ENCODE peak calls at places on chromosomes 1 and 21, in five cellular contexts. C is stimulated activated CD8-positive, alpha-beta memory T cell treated with anti-CD3 and anti-CD28 coated beads, Interleukin-4, amount 100 ng/mL, for 24 hours; S is HCT116; O is activated CD8-positive, alpha-beta T cell treated with anti-CD3 and anti-CD28 coated beads for 36 hours; I is NCI-H1105. L is an unnamed sample.
A peak's percentile ranks its signal among the peaks of the same experiment; 100 is the strongest.

GRCh38 chr1:27563407-27564263 is 40.3 kb downstream of the AHDC1 start:
- DNase-seq in C (no peak), S (no peak), O (no peak), I (no peak), L (no peak)

GRCh38 chr21:37057614-37058013 is 15.3 kb downstream of the PIGP start:
- DNase-seq in C (no peak), S (no peak), O (no peak), I (no peak), L (no peak)

GRCh38 chr1:229147086-229147485 is 123.8 kb upstream of the RAB4A start:
- DNase-seq in C (no peak), S (no peak), O (no peak), I (no peak), L (no peak)

GRCh38 chr21:39696620-39697019 is 48.4 kb upstream of the IGSF5 start:
- DNase-seq in C (no peak), S (no peak), O (no peak), I (peak; percentile 22), L (peak; percentile 40)

GRCh38 chr1:227175611-227176010 is 142.7 kb downstream of the CDC42BPA start:
- DNase-seq in C (no peak), S (no peak), O (no peak), I (no peak), L (no peak)

GRCh38 chr1:25780318-25781129 is 19.5 kb upstream of the SELENON start:
- DNase-seq in C (no peak), S (no peak), O (no peak), I (no peak), L (no peak)

GRCh38 chr1:173342766-173343165 is 134.4 kb upstream of the PRDX6 start:
- DNase-seq in C (no peak), S (no peak), O (no peak), I (no peak), L (no peak)

GRCh38 chr1:230823835-230824485 is 44.4 kb downstream of the C1orf198 start:
- DNase-seq in C (no peak), S (no peak), O (no peak), I (no peak), L (no peak)

GRCh38 chr1:244672961-244673695 is 20.2 kb downstream of the DESI2 start:
- DNase-seq in C (no peak), S (no peak), O (no peak), I (no peak), L (no peak)

GRCh38 chr1:221263831-221264767 is 384.9 kb downstream of the HLX start:
- DNase-seq in C (peak; percentile 4), S (peak; percentile 75), O (peak; percentile 64), I (peak; percentile 52), L (peak; percentile 45)

GRCh38 chr1:7149080-7149838 is 364.0 kb downstream of the CAMTA1 start:
- DNase-seq in C (no peak), S (no peak), O (no peak), I (no peak), L (no peak)

GRCh38 chr1:169906938-169907337 is 13.2 kb upstream of the SCYL3 start:
- DNase-seq in C (no peak), S (no peak), O (no peak), I (no peak), L (no peak)

GRCh38 chr1:6419803-6420593 is at the start of gene HES2:
- DNase-seq in C (no peak), S (no peak), O (no peak), I (no peak), L (no peak)

GRCh38 chr1:164614316-164614715 is 55.3 kb downstream of the PBX1 start:
- DNase-seq in C (no peak), S (no peak), O (no peak), I (no peak), L (no peak)

GRCh38 chr1:225754940-225755635 is 22.5 kb upstream of the SRP9 start:
- DNase-seq in C (no peak), S (no peak), O (no peak), I (no peak), L (no peak)

L was measured in NCI-H345.